ENCODE peak calls at places on chromosomes 6 and 20, in four cellular contexts. M is body of pancreas; C is K562; Y is CD8-positive, alpha-beta T cell. H is an unnamed sample.

GRCh38 chr6:30931959-30932645 is at the start of gene SFTA2:
- DNase-seq in M (no peak), C (no peak), Y (no peak), H (no peak)

GRCh38 chr6:169802790-169803189 is 51.4 kb downstream of the ERMARD start:
- DNase-seq in M (no peak), C (no peak), Y (no peak), H (no peak)

GRCh38 chr20:64057628-64058498 is 5.1 kb upstream of the TCEA2 start:
- DNase-seq in M (peak; percentile 72), C (peak; percentile 87), Y (peak; percentile 73), H (no peak)

GRCh38 chr6:49336514-49337131 is 126.4 kb downstream of the MMUT start:
- DNase-seq in M (peak; percentile 90), C (peak; percentile 61), Y (no peak), H (no peak)

GRCh38 chr6:152267967-152268845 is 369.0 kb downstream of the SYNE1 start:
- DNase-seq in M (no peak), C (peak; percentile 31), Y (no peak), H (no peak)

GRCh38 chr6:39725632-39725997 is 407 bp upstream of the KIF6 start:
- DNase-seq in M (no peak), C (no peak), Y (no peak), H (no peak)

GRCh38 chr20:37231970-37232620 is 29.5 kb downstream of the GHRH start:
- DNase-seq in M (no peak), C (no peak), Y (no peak), H (no peak)

GRCh38 chr6:170366248-170366960 is 59.8 kb downstream of the FAM120B start:
- DNase-seq in M (no peak), C (no peak), Y (no peak), H (no peak)

GRCh38 chr20:62195072-62195400 is 12.2 kb downstream of the MTG2 start:
- DNase-seq in M (no peak), C (no peak), Y (no peak), H (no peak)

GRCh38 chr6:51350308-51350904 is 531.7 kb downstream of the TFAP2B start:
- DNase-seq in M (no peak), C (peak; percentile 22), Y (no peak), H (peak; percentile 6)

GRCh38 chr6:21539621-21540100 is 53.9 kb upstream of the SOX4 start:
- DNase-seq in M (no peak), C (no peak), Y (no peak), H (no peak)

GRCh38 chr6:100493206-100493888 is 28.6 kb upstream of the SIM1 start:
- DNase-seq in M (no peak), C (no peak), Y (no peak), H (no peak)

GRCh38 chr6:142735182-142735581 is 209.8 kb downstream of the HIVEP2 start:
- DNase-seq in M (no peak), C (no peak), Y (no peak), H (no peak)

GRCh38 chr6:90406142-90406794 is 109.6 kb upstream of the BACH2 start:
- DNase-seq in M (no peak), C (peak; percentile 56), Y (no peak), H (peak; percentile 66)

GRCh38 chr6:92684386-92684785 is 735.0 kb downstream of the EPHA7 start:
- DNase-seq in M (no peak), C (no peak), Y (no peak), H (no peak)

GRCh38 chr6:126660376-126660775 is 320.5 kb downstream of the CENPW start:
- DNase-seq in M (no peak), C (no peak), Y (no peak), H (no peak)

GRCh38 chr20:24097506-24098245 is 109.1 kb upstream of the GGTLC1 start:
- DNase-seq in M (no peak), C (no peak), Y (no peak), H (no peak)

GRCh38 chr6:149581349-149581748 is 15.2 kb downstream of the GINM1 start:
- DNase-seq in M (no peak), C (no peak), Y (no peak), H (no peak)

GRCh38 chr20:63893999-63894357 is 948 bp upstream of the DNAJC5 start:
- DNase-seq in M (no peak), C (no peak), Y (no peak), H (no peak)

GRCh38 chr6:157050537-157051280 is 272.6 kb downstream of the TMEM242 start:
- DNase-seq in M (no peak), C (no peak), Y (no peak), H (peak; percentile 27)

DNA sequence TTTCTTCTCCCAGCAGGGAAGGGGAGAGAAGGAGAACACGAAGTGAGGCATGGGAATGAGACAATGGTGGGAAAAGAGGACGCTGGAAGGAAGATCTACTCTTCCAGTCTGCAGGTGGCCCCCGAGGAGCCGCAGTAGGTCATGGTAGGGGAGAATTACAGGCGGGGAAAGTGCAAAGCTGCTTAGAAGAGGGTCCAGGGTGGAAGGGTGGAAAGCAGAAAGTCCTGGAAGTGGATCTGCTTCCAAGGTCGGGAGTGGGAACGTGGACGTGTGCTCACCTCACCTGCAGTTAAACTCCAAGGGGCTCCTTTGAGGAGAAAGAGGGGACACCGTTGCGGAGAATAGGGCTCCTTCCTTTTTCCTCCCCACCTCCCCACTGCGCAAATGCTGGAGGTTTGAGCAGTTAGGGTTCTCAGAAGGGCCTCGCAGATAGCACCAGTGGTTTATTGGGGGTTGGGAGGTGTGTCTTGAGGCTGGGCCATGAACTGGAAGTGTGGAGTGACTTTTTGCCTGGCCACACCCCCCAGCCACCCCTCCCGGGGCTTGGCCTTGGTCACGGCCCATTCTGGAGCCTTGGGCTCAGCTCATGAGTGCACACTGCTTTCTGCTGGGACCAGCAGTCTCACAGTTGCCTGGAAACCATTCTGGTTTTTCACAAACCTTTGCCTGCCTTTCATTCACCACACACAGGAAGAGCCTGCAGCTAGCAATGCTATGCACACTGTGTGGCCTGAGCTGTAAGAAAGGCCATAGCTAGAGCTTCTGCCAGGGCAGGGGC is 100.4 kb upstream of the MLN start:
- DNase-seq in M (peak; percentile 35), C (peak; percentile 91), Y (peak; percentile 52), H (no peak)
- TF ChIP-seq CTCF in M (no peak), C (no peak), Y (no peak), H (no peak)

DNA sequence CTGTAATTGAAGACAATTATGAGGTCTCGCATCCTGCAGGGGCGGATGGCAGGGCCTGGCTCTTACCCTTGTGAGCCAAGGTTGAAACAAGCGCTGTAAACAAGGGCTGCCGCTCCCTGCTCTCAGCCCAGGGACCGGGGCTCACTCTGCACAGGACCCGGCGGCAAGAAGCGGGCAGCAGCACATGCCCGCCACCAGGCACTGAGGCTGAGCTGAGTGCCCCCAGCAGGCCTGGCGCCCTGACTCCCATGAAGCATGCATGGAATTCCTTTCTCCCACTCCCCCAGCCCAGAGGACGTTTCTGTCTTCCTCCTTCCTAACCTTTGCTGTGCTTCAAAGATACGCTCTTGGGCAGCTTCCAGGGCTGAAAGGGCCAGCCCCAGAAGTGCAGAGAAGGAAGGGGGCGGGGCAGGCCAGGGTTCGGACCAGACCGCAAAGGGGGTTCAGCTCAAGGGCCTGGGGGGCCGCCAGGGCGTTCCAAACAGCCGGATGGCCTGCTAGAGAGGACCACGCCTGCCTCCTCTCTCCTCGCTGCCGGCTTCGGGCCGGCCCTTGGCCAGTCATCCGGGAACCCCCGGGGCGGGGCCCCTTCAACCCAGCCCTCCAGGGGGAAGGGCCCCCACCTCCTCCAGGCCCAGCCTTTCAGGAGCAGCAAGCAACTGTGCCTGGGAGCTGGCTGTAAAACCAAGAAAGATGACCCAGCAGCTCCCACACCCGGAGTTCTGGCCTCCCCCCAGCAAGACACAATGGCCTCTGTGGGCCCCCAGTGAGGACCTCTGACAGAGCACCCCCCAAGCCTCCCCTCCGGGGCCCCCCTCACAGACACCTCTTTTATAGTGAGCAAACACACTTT is 109.9 kb downstream of the NOL4L start:
- DNase-seq in M (peak; percentile 86), C (peak; percentile 96), Y (no peak), H (no peak)
- H3K4me3 ChIP-seq in M (no peak overlapping the region), C (peak overlapping the region; percentile 43), Y (no peak overlapping the region), H (no peak overlapping the region)

DNA sequence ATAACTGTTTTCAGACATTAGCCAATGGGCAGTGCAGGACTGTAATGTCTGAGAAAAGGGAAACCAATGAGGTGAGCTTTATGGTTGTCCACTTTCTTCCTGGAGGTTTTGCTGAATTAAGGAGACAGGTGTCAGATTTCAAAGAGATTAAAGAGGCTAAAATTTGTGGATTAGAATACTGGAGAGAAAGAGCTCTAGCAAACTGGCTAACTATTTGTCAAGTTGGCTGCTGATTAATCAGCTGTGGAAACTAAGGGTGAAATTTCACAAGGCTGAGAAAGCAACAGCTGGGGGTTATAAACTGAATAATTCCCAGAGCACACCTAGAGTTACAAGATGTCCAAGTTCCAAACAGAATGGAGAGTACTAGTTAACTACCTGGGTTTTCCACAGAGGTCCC is 198.9 kb downstream of the TBC1D32 start:
- DNase-seq in M (peak; percentile 19), C (no peak), Y (no peak), H (no peak)
- TF ChIP-seq CTCF in M (no peak), C (no peak), Y (no peak), H (no peak)

GRCh38 chr6:124967444-124967843 is 5.2 kb downstream of the RNF217 start:
- DNase-seq in M (no peak), C (peak; percentile 21), Y (no peak), H (no peak)

GRCh38 chr6:124962617-124963415 is 579 bp downstream of the RNF217 start:
- DNase-seq in M (peak; percentile 37), C (peak; percentile 63), Y (no peak), H (no peak)

GRCh38 chr6:124963416-124964083 is 1.3 kb downstream of the RNF217 start:
- DNase-seq in M (no peak), C (peak; percentile 55), Y (no peak), H (no peak)

GRCh38 chr6:124964084-124964763 is 2.0 kb downstream of the RNF217 start:
- DNase-seq in M (peak; percentile 43), C (peak; percentile 42), Y (no peak), H (no peak)

DNA sequence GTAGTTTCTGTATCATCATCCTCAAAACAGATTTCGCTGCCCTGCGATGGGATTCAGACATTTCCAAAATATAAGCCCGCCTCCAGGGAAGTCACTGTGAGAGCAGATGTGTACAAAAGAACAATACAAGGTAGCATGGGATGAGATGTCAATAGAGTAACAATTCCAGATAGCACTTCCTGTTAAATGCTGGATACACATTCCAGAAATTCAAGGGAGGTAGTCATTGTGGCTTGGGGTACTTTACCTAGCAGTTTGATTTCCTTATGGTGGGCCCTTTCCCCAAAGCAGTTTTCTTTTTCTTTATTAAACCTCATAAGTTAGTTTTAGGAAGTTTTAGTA is 2.5 kb downstream of the RNF217 start:
- DNase-seq in M (no peak), C (peak; percentile 31), Y (no peak), H (no peak)
- H3K4me3 ChIP-seq in M (no peak overlapping the region), C (peak overlapping the region; percentile 75), Y (no peak overlapping the region), H (no peak overlapping the region)

GRCh38 chr6:113576310-113576709 is 280.8 kb upstream of the MARCKS start:
- DNase-seq in M (no peak), C (no peak), Y (no peak), H (no peak)

GRCh38 chr6:113565306-113565705 is 291.8 kb upstream of the MARCKS start:
- DNase-seq in M (no peak), C (no peak), Y (no peak), H (no peak)

GRCh38 chr6:113570176-113570575 is 287.0 kb upstream of the MARCKS start:
- DNase-seq in M (no peak), C (no peak), Y (no peak), H (no peak)

GRCh38 chr6:113574147-113574546 is 283.0 kb upstream of the MARCKS start:
- DNase-seq in M (peak; percentile 17), C (no peak), Y (no peak), H (no peak)

GRCh38 chr6:113570651-113571050 is 286.5 kb upstream of the MARCKS start:
- DNase-seq in M (no peak), C (no peak), Y (no peak), H (no peak)
- TF ChIP-seq CTCF in M (no peak), C (no peak), Y (no peak), H (peak; percentile 40)

H was measured in LNCaP clone FGC.